ENCODE peak calls at places on chromosomes 11 and 22, in ten cellular contexts. S is type B pancreatic cell, P is neural crest cell, I is dorsolateral prefrontal cortex, K is AG04450, O is GM12865, M is fibroblast of pulmonary artery, R is endothelial cell, L is endothelial cell of umbilical vein, F is breast epithelium. T is an unnamed sample.
A peak's percentile ranks its signal among the peaks of the same experiment; 100 is the strongest.

GRCh38 chr22:27245056-27245455 is 556.5 kb downstream of the MN1 start:
- DNase-seq in P (no peak), M (no peak), K (no peak), S (no peak), R (no peak), I (no peak), O (no peak), F (no peak), L (no peak), T (no peak)

GRCh38 chr11:131810511-131810910 is 440.1 kb downstream of the NTM start:
- DNase-seq in O (no peak), P (no peak), I (peak; percentile 70), K (no peak), M (no peak), F (no peak), L (peak; percentile 35), S (no peak), R (no peak), T (no peak)

GRCh38 chr22:43540570-43540969 is 128.8 kb downstream of the MPPED1 start:
- DNase-seq in P (no peak), M (no peak), L (no peak), O (no peak), K (no peak), I (no peak), R (no peak), F (no peak), S (no peak), T (no peak)

GRCh38 chr22:37314315-37315046 is 32.2 kb downstream of the CYTH4 start:
- DNase-seq in F (no peak), R (no peak), P (no peak), I (no peak), S (no peak), O (peak; percentile 61), L (peak; percentile 26), M (no peak), K (no peak), T (no peak)

GRCh38 chr11:123628936-123629683 is 25.3 kb downstream of the SCN3B start:
- DNase-seq in R (peak; percentile 7), I (peak; percentile 68), F (peak; percentile 20), K (peak; percentile 33), P (no peak), O (no peak), S (no peak), L (peak; percentile 91), M (peak; percentile 81), T (no peak)

GRCh38 chr11:11770921-11771484 is 70.8 kb upstream of the USP47 start:
- DNase-seq in M (no peak), P (no peak), S (no peak), L (no peak), R (no peak), F (no peak), O (no peak), I (no peak), K (no peak), T (no peak)

GRCh38 chr22:44673406-44673805 is 28.6 kb upstream of the PRR5 start:
- DNase-seq in M (no peak), I (no peak), K (no peak), F (no peak), O (no peak), R (no peak), P (no peak), L (no peak), S (no peak), T (no peak)

GRCh38 chr22:45826520-45826919 is 150.4 kb downstream of the WNT7B start:
- DNase-seq in R (no peak), F (no peak), P (no peak), S (no peak), M (no peak), O (no peak), I (no peak), L (no peak), K (no peak), T (no peak)

GRCh38 chr11:102269927-102270326 is 47.4 kb upstream of the BIRC3 start:
- DNase-seq in S (no peak), P (no peak), O (no peak), M (peak; percentile 23), R (no peak), K (no peak), L (no peak), I (no peak), F (no peak), T (no peak)

GRCh38 chr11:12087075-12087775 is 23.2 kb upstream of the MICAL2 start:
- DNase-seq in S (no peak), O (peak; percentile 57), R (no peak), L (peak; percentile 50), K (no peak), F (no peak), I (no peak), P (no peak), M (peak; percentile 68), T (no peak)

GRCh38 chr11:9206496-9206895 is 58.7 kb downstream of the DENND5A start:
- DNase-seq in I (no peak), M (peak; percentile 77), L (no peak), F (no peak), O (no peak), K (peak; percentile 37), P (no peak), S (no peak), R (no peak), T (no peak)

GRCh38 chr11:125968363-125968762 is 22.5 kb downstream of the VSIG10L2 start:
- DNase-seq in I (no peak), M (no peak), L (peak; percentile 44), P (no peak), K (no peak), S (no peak), R (no peak), O (no peak), F (no peak), T (no peak)

GRCh38 chr22:37187552-37187890 is 526 bp downstream of the C1QTNF6 start:
- DNase-seq in P (no peak), M (peak; percentile 45), S (no peak), I (no peak), L (peak; percentile 79), O (no peak), F (no peak), K (no peak), R (no peak), T (no peak)

GRCh38 chr11:116525961-116526495 is 246.8 kb downstream of the BUD13 start:
- DNase-seq in L (no peak), S (no peak), F (no peak), K (no peak), P (no peak), O (no peak), R (no peak), M (no peak), I (no peak), T (no peak)

GRCh38 chr22:27881404-27881803 is 37.7 kb downstream of the PITPNB start:
- DNase-seq in F (peak; percentile 46), P (no peak), K (peak; percentile 26), R (no peak), S (no peak), O (no peak), L (peak; percentile 34), M (peak; percentile 60), I (peak; percentile 11), T (no peak)

DNA sequence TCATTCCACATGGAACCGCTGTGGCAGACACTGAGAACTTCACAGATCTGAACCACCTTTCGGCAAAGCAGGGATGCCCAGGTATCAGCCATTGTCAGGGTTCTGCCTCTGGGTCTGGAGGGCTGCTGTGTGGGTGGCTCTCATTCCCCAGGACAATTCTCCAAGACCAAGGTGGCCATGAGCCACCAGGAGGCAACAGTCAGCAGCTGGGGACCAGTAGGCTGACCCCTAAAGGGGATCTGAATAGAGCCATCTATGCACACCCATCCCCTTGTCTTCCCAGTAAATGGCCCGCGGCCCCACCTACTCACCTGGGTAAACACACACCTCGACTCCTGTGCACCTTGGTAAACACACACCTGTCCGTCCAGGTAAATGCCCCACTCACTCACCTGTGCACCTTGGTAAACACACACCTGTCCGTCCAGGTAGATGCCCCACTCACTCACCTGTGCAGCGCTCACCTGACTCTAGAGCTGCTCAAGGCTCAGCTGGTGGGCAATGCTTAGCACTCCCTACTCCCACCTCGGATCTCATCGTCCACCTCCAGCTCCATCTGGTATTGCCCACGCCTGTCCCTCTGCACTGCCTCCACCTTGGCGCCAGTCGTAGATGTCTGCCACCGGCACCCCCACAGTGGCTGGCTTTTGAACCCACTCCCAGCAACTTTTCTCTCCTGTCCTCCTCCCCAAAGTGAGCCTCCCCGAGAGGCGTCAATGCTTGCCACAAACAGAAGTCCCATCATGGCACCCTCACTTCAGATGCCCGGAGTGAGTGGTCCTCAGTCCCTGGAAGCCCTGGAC is 10.2 kb downstream of the SLC25A1 start:
- DNase-seq in R (no peak), I (no peak), F (no peak), K (no peak), M (no peak), P (no peak), S (no peak), L (no peak), O (no peak), T (no peak)
- TF ChIP-seq CTCF in R (no peak), I (no peak), F (no peak), K (no peak), M (no peak), P (no peak), S (peak; percentile 14), L (no peak), O (no peak), T (no peak)

DNA sequence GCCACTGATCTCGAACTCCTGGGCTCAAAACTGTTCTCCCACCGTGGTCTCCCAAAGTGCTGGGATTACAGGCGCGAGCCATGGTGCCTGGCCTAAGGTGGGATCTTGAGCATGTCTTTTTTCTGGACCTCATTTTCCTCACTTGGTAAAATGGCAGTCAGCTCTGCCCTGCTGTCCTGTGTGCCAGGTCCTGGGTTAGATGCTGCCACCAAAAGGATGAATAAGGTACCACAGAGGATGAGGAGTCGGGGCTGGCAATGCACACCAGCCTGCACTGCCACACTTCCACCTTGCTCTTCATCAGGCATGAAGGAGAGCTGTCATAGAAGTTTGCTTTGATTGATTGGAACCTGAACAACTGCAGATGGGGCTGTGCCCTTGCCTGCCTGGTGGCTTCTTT is 32.3 kb downstream of the ACO2 start:
- DNase-seq in F (no peak), P (no peak), K (no peak), R (no peak), M (no peak), L (peak; percentile 16), O (peak; percentile 63), S (no peak), I (no peak), T (no peak)
- TF ChIP-seq CTCF in F (no peak), P (peak; percentile 23), K (no peak), R (no peak), M (peak; percentile 17), L (no peak), O (peak; percentile 39), S (peak; percentile 44), I (peak; percentile 33), T (peak; percentile 40)

GRCh38 chr11:118435233-118435892 is 929 bp upstream of the KMT2A start:
- DNase-seq in K (no peak), M (peak; percentile 41), L (peak; percentile 76), O (peak; percentile 86), I (peak; percentile 51), P (peak; percentile 80), F (no peak), R (peak; percentile 60), S (peak; percentile 86), T (peak; percentile 84)
- TF ChIP-seq CTCF in K (no peak), M (no peak), L (no peak), O (no peak), I (no peak), P (no peak), F (no peak), R (no peak), S (no peak), T (no peak)

DNA sequence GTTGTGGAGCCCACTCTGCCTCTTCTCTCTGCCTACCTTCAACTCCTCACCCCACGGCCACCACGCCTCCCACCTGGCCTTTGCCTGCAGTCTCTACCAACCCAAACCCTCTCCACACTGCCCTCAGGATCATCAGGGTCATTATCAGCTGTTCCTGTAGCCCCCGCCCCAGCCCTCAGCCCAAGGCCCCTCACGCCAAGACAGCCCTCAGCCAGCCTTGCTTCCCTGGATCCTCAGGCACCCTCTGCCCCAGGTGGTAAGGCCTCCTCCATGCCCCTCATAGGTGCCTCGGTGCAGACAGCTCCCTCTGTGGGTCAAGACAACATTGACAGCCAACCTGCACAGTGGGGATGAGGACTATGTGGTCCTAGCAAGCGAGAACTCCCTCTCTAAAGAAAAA is 1.7 kb downstream of the SBF1 start:
- DNase-seq in O (peak; percentile 65), L (no peak), M (no peak), K (no peak), P (no peak), F (no peak), R (no peak), S (no peak), I (no peak), T (no peak)
- TF ChIP-seq CTCF in O (peak; percentile 65), L (no peak), M (peak; percentile 30), K (peak; percentile 28), P (peak; percentile 38), F (no peak), R (no peak), S (peak; percentile 30), I (no peak), T (peak; percentile 26)